ENCODE peak calls at places on chromosomes 2 and 18, in four cellular contexts. W, Z, O and T are unnamed samples.

GRCh38 chr2:129738799-129739198 is 240.7 kb upstream of the RAB6C start:
- DNase-seq in W (no peak), Z (no peak), O (no peak), T (no peak)

GRCh38 chr2:142754182-142754581 is 123.3 kb upstream of the KYNU start:
- DNase-seq in W (no peak), Z (no peak), O (no peak), T (no peak)

GRCh38 chr2:164657129-164657528 is 35.8 kb upstream of the GRB14 start:
- DNase-seq in W (no peak), Z (no peak), O (no peak), T (no peak)

GRCh38 chr18:69491576-69491975 is 90.9 kb downstream of the DOK6 start:
- DNase-seq in W (no peak), Z (no peak), O (no peak), T (no peak)

GRCh38 chr2:44952143-44952805 is 10.8 kb downstream of the SIX3 start:
- DNase-seq in W (peak; percentile 75), Z (peak; percentile 81), O (no peak), T (peak; percentile 76)

GRCh38 chr2:239611222-239611795 is 210.5 kb upstream of the HDAC4 start:
- DNase-seq in W (no peak), Z (no peak), O (no peak), T (no peak)

GRCh38 chr2:136185991-136186771 is 68.2 kb upstream of the CXCR4 start:
- DNase-seq in W (no peak), Z (no peak), O (no peak), T (no peak)

GRCh38 chr2:173196080-173196479 is 120.4 kb downstream of the MAP3K20 start:
- DNase-seq in W (no peak), Z (peak; percentile 69), O (no peak), T (no peak)

GRCh38 chr2:47304654-47305053 is 98.3 kb upstream of the MSH2 start:
- DNase-seq in W (no peak), Z (no peak), O (no peak), T (no peak)

GRCh38 chr2:231611273-231612198 is 18.9 kb downstream of the TEX44 start:
- DNase-seq in W (peak; percentile 72), Z (peak; percentile 63), O (no peak), T (no peak)

GRCh38 chr2:236166781-236167296 is 1.3 kb downstream of the GBX2 start:
- DNase-seq in W (no peak), Z (peak; percentile 45), O (no peak), T (peak; percentile 51)

GRCh38 chr2:181655519-181655918 is 1.4 kb downstream of the CERKL start:
- DNase-seq in W (no peak), Z (no peak), O (no peak), T (no peak)

GRCh38 chr2:44242929-44243328 is 32.4 kb upstream of the SLC3A1 start:
- DNase-seq in W (no peak), Z (no peak), O (no peak), T (no peak)

GRCh38 chr18:76394780-76395476 is 100.1 kb downstream of the ZNF516 start:
- DNase-seq in W (no peak), Z (no peak), O (no peak), T (no peak)

GRCh38 chr2:239227661-239228371 is 173.0 kb downstream of the HDAC4 start:
- DNase-seq in W (no peak), Z (no peak), O (no peak), T (peak; percentile 82)

GRCh38 chr2:76808776-76809175 is 713.4 kb downstream of the LRRTM4 start:
- DNase-seq in W (no peak), Z (no peak), O (no peak), T (peak; percentile 37)

GRCh38 chr2:161171595-161171929 is 11.3 kb downstream of the TANK start:
- DNase-seq in W (peak; percentile 22), Z (no peak), O (no peak), T (no peak)

GRCh38 chr18:46711444-46711863 is 45.4 kb downstream of the ST8SIA5 start:
- DNase-seq in W (peak; percentile 75), Z (no peak), O (no peak), T (peak; percentile 37)

GRCh38 chr2:69390474-69390873 is 3.4 kb upstream of the GFPT1 start:
- DNase-seq in W (peak; percentile 8), Z (no peak), O (no peak), T (no peak)

GRCh38 chr2:188870289-188870688 is 103.9 kb upstream of the COL3A1 start:
- DNase-seq in W (no peak), Z (no peak), O (no peak), T (no peak)

GRCh38 chr2:189821953-189822748 is 37.9 kb downstream of the PMS1 start:
- DNase-seq in W (no peak), Z (no peak), O (no peak), T (peak; percentile 16)

GRCh38 chr18:27707201-27707600 is 469.7 kb downstream of the CDH2 start:
- DNase-seq in W (no peak), Z (no peak), O (no peak), T (no peak)

GRCh38 chr2:233821709-233822100 is 32.6 kb downstream of the HJURP start:
- DNase-seq in W (no peak), Z (no peak), O (no peak), T (no peak)

GRCh38 chr2:146853741-146854444 is 990.9 kb upstream of the ACVR2A start:
- DNase-seq in W (no peak), Z (no peak), O (no peak), T (no peak)

GRCh38 chr2:37417321-37417720 is 72.9 kb downstream of the QPCT start:
- DNase-seq in W (no peak), Z (no peak), O (no peak), T (no peak)

GRCh38 chr2:234631896-234632514 is 135.1 kb upstream of the ARL4C start:
- DNase-seq in W (no peak), Z (peak; percentile 42), O (no peak), T (no peak)

GRCh38 chr18:3610818-3611217 is 160.8 kb downstream of the TGIF1 start:
- DNase-seq in W (no peak), Z (no peak), O (no peak), T (no peak)

GRCh38 chr18:5424903-5425302 is 118.9 kb downstream of the EPB41L3 start:
- DNase-seq in W (no peak), Z (no peak), O (no peak), T (no peak)

GRCh38 chr2:2872713-2873449 is 504.7 kb downstream of the EIPR1 start:
- DNase-seq in W (no peak), Z (no peak), O (no peak), T (no peak)

GRCh38 chr2:86808315-86809161 is 17.8 kb upstream of the CD8A start:
- DNase-seq in W (peak; percentile 92), Z (peak; percentile 96), O (peak; percentile 40), T (peak; percentile 96)

GRCh38 chr18:8045160-8045885 is 478.2 kb downstream of the PTPRM start:
- DNase-seq in W (no peak), Z (no peak), O (no peak), T (no peak)

GRCh38 chr2:240915526-240916335 is 9.6 kb downstream of the CROCC2 start:
- DNase-seq in W (no peak), Z (peak; percentile 44), O (no peak), T (no peak)

GRCh38 chr18:72849671-72850070 is 18.1 kb downstream of the NETO1 start:
- DNase-seq in W (no peak), Z (no peak), O (no peak), T (no peak)

GRCh38 chr2:135256531-135257258 is 204.6 kb downstream of the RAB3GAP1 start:
- DNase-seq in W (no peak), Z (no peak), O (no peak), T (no peak)

DNA sequence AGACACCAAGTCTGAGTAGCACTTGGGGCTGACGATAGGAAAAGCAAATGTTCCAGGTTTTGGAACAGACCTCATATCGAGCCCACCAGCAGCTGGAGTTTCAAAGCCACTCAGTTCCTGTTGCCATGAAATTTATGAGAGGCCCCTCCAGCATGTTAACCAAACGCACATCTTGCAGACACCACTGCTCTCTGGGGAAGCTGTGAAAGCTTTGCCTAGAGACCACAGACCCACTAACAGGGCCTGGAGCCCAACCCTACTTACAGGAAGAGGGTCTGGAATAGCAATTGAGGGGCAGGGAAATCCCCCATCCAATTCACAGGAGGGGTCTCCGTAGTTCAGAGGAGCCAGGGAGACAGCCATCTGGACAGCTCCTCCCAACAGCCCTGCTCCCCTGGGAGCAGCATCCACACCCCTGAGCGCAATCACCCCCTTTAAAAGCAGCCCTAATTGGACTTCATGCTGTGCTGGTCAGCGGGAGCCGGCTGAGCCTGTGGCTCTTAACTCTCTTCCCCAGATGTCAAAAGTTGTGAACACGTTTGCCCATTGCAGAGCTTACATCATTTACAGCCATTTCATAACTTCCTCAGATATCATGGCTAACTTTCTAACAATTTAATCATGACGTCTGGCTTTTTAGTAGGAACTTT is 81.2 kb downstream of the TGFA start:
- DNase-seq in W (no peak), Z (no peak), O (no peak), T (no peak)
- TF ChIP-seq USF1 in W (no peak), Z (no peak), O (no peak), T (no peak)

DNA sequence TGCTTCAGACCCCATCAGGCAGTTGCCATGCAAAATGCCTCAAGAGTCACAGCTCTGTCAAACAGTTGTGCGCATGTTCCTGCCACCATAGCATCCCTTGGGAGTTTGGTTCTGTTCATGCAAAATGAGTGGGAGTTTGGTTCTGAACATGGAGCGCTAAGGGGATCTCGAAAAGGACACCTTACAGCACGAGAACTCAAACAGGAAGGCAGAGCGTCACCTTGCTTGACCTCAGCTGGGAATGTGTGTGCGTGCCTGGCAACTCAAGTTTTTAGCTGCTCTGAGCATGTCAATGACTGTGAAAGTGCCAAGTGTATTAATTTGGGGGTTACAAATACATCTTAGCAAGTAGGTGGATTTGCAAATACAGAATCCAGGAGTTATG is 16.6 kb downstream of the MALL start:
- DNase-seq in W (no peak), Z (no peak), O (no peak), T (no peak)
- TF ChIP-seq USF1 in W (no peak), Z (no peak), O (no peak), T (no peak)

GRCh38 chr2:39188958-39189499 is 54.7 kb downstream of the CDKL4 start:
- DNase-seq in W (no peak), Z (no peak), O (no peak), T (no peak)
- TF ChIP-seq USF1 in W (no peak), Z (no peak), O (no peak), T (no peak)

GRCh38 chr18:35683021-35683420 is 101.5 kb downstream of the GALNT1 start:
- DNase-seq in W (peak; percentile 12), Z (no peak), O (no peak), T (no peak)
- TF ChIP-seq USF1 in W (no peak), Z (no peak), O (no peak), T (no peak)

GRCh38 chr2:9329497-9329896 is 93.8 kb downstream of the ITGB1BP1 start:
- DNase-seq in W (no peak), Z (no peak), O (no peak), T (no peak)
- TF ChIP-seq USF1 in W (no peak), Z (no peak), O (no peak), T (no peak)